ENCODE peak calls at places on chromosomes 13 and 19, in seven cellular contexts. One of them, this sample, is unnamed.

GRCh38 chr19:3098141-3098514 is 4.0 kb downstream of the GNA11 start:
- DNase-seq in foreskin fibroblast: no peak
- DNase-seq in AG09309: no peak
- DNase-seq in tibial artery: no peak
- DNase-seq in thoracic aorta: no peak
- DNase-seq in keratinocyte: no peak
- DNase-seq in left ventricle myocardium inferior: peak; percentile 57
- DNase-seq in this sample: no peak

GRCh38 chr13:63435668-63436275 is 2020.1 kb upstream of the PCDH20 start:
- DNase-seq in foreskin fibroblast: peak; percentile 100
- DNase-seq in AG09309: peak; percentile 99
- DNase-seq in tibial artery: no peak
- DNase-seq in thoracic aorta: no peak
- DNase-seq in keratinocyte: no peak
- DNase-seq in left ventricle myocardium inferior: no peak
- DNase-seq in this sample: peak; percentile 1

GRCh38 chr13:45242070-45242469 is 41.2 kb upstream of the KCTD4 start:
- DNase-seq in foreskin fibroblast: peak; percentile 25
- DNase-seq in AG09309: no peak
- DNase-seq in tibial artery: no peak
- DNase-seq in thoracic aorta: no peak
- DNase-seq in keratinocyte: no peak
- DNase-seq in left ventricle myocardium inferior: no peak
- DNase-seq in this sample: no peak

GRCh38 chr19:35264281-35265125 is 4.3 kb upstream of the USF2 start:
- DNase-seq in foreskin fibroblast: no peak
- DNase-seq in AG09309: no peak
- DNase-seq in tibial artery: no peak
- DNase-seq in thoracic aorta: no peak
- DNase-seq in keratinocyte: no peak
- DNase-seq in left ventricle myocardium inferior: no peak
- DNase-seq in this sample: no peak

GRCh38 chr13:33543089-33543459 is 257.5 kb upstream of the STARD13 start:
- DNase-seq in foreskin fibroblast: no peak
- DNase-seq in AG09309: no peak
- DNase-seq in tibial artery: no peak
- DNase-seq in thoracic aorta: no peak
- DNase-seq in keratinocyte: no peak
- DNase-seq in left ventricle myocardium inferior: no peak
- DNase-seq in this sample: no peak

GRCh38 chr13:94315188-94315587 is 164.3 kb downstream of the DCT start:
- DNase-seq in foreskin fibroblast: no peak
- DNase-seq in AG09309: no peak
- DNase-seq in tibial artery: no peak
- DNase-seq in thoracic aorta: no peak
- DNase-seq in keratinocyte: no peak
- DNase-seq in left ventricle myocardium inferior: no peak
- DNase-seq in this sample: no peak

GRCh38 chr13:89673789-89674311 is 1673.6 kb upstream of the MIR17HG start:
- DNase-seq in foreskin fibroblast: no peak
- DNase-seq in AG09309: no peak
- DNase-seq in tibial artery: no peak
- DNase-seq in thoracic aorta: no peak
- DNase-seq in keratinocyte: no peak
- DNase-seq in left ventricle myocardium inferior: no peak
- DNase-seq in this sample: no peak

GRCh38 chr19:16216744-16217670 is 19.3 kb downstream of the AP1M1 start:
- DNase-seq in foreskin fibroblast: no peak
- DNase-seq in AG09309: no peak
- DNase-seq in tibial artery: peak; percentile 15
- DNase-seq in thoracic aorta: no peak
- DNase-seq in keratinocyte: no peak
- DNase-seq in left ventricle myocardium inferior: no peak
- DNase-seq in this sample: no peak

GRCh38 chr13:83085186-83085900 is 796.9 kb downstream of the SLITRK1 start:
- DNase-seq in foreskin fibroblast: peak; percentile 29
- DNase-seq in AG09309: peak; percentile 27
- DNase-seq in tibial artery: no peak
- DNase-seq in thoracic aorta: no peak
- DNase-seq in keratinocyte: no peak
- DNase-seq in left ventricle myocardium inferior: no peak
- DNase-seq in this sample: no peak

GRCh38 chr13:52659340-52659739 is 6.7 kb downstream of the SUGT1 start:
- DNase-seq in foreskin fibroblast: no peak
- DNase-seq in AG09309: no peak
- DNase-seq in tibial artery: no peak
- DNase-seq in thoracic aorta: no peak
- DNase-seq in keratinocyte: no peak
- DNase-seq in left ventricle myocardium inferior: no peak
- DNase-seq in this sample: no peak

DNA sequence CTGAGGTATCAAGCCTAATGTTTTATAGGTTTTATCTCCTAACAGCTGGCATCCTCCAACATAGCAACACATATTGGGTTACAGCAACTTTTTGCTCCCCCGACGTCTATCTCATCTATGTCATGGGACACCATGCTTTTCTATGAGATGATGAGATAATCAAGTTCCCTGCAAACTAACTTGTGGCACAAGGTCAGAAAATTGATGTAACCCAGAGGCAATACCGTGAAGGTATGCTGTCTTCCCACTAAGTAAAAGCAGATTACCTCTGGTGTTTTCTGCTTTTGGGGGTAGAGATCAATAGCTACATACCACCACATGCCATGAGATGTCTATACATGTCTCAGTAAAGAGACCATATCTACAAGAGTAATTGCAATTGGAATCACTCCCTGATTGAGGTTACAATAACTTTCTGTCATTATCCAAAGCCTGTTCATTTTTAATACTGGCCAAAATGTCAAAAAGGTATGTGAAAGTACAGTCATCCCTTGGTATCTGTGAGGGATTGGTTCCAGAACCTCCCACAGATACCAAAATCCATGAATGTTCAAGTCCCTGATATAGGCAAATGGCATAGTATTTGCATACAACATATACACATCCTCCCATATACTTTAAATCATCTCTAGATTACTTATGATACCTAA is 131.3 kb downstream of the CYSLTR2 start:
- DNase-seq in foreskin fibroblast: no peak
- DNase-seq in AG09309: no peak
- DNase-seq in tibial artery: no peak
- DNase-seq in thoracic aorta: no peak
- DNase-seq in keratinocyte: no peak
- DNase-seq in left ventricle myocardium inferior: no peak
- DNase-seq in this sample: peak; percentile 34
- H3K4me3 ChIP-seq in foreskin fibroblast: no peak overlapping the region
- H3K4me3 ChIP-seq in AG09309: no peak overlapping the region
- H3K4me3 ChIP-seq in tibial artery: no peak overlapping the region
- H3K4me3 ChIP-seq in thoracic aorta: no peak overlapping the region
- H3K4me3 ChIP-seq in keratinocyte: no peak overlapping the region
- H3K4me3 ChIP-seq in left ventricle myocardium inferior: no peak overlapping the region
- H3K4me3 ChIP-seq in this sample: no peak overlapping the region

GRCh38 chr19:29006057-29006735 is 206.8 kb downstream of the UQCRFS1 start:
- DNase-seq in foreskin fibroblast: no peak
- DNase-seq in AG09309: peak; percentile 20
- DNase-seq in tibial artery: no peak
- DNase-seq in thoracic aorta: no peak
- DNase-seq in keratinocyte: no peak
- DNase-seq in left ventricle myocardium inferior: no peak
- DNase-seq in this sample: no peak
- H3K4me3 ChIP-seq in foreskin fibroblast: no peak overlapping the region
- H3K4me3 ChIP-seq in AG09309: no peak overlapping the region
- H3K4me3 ChIP-seq in tibial artery: no peak overlapping the region
- H3K4me3 ChIP-seq in thoracic aorta: no peak overlapping the region
- H3K4me3 ChIP-seq in keratinocyte: no peak overlapping the region
- H3K4me3 ChIP-seq in left ventricle myocardium inferior: no peak overlapping the region
- H3K4me3 ChIP-seq in this sample: no peak overlapping the region

GRCh38 chr13:42275506-42275905 is 3.6 kb downstream of the AKAP11 start:
- DNase-seq in foreskin fibroblast: no peak
- DNase-seq in AG09309: no peak
- DNase-seq in tibial artery: no peak
- DNase-seq in thoracic aorta: no peak
- DNase-seq in keratinocyte: no peak
- DNase-seq in left ventricle myocardium inferior: no peak
- DNase-seq in this sample: peak; percentile 54
- H3K4me3 ChIP-seq in foreskin fibroblast: no peak overlapping the region
- H3K4me3 ChIP-seq in AG09309: no peak overlapping the region
- H3K4me3 ChIP-seq in tibial artery: no peak overlapping the region
- H3K4me3 ChIP-seq in thoracic aorta: no peak overlapping the region
- H3K4me3 ChIP-seq in keratinocyte: no peak overlapping the region
- H3K4me3 ChIP-seq in left ventricle myocardium inferior: no peak overlapping the region
- H3K4me3 ChIP-seq in this sample: no peak overlapping the region

DNA sequence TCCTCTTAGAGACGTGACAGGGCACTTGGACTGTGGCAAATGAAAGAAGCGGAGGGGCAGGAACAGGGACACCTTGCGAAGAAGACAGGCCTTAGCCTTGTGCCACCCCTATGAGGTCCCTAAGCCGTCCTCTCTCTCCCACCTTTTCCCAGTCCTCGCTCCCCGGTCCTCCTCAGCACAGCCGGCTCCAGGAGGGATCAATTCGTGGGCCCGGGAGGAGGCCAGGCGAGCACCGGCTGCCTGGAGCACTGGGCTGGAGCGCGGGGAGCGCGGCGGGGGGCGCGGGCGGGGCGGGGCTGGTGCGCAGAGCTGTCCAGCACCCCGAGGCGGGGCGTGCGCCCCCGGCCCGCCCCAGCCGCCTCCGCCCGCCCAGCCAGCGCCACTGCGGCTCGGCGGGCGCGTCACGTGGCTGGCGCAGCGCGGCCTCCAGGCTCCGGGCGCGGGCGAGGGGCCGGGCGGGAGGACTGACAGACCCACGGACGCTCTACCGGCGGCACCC is at the start of gene LRP3:
- DNase-seq in foreskin fibroblast: no peak
- DNase-seq in AG09309: no peak
- DNase-seq in tibial artery: no peak
- DNase-seq in thoracic aorta: no peak
- DNase-seq in keratinocyte: no peak
- DNase-seq in left ventricle myocardium inferior: peak; percentile 60
- DNase-seq in this sample: peak; percentile 19
- H3K4me3 ChIP-seq in foreskin fibroblast: peak within 1 kb of the TSS; percentile 57
- H3K4me3 ChIP-seq in AG09309: peak within 1 kb of the TSS; percentile 73
- H3K4me3 ChIP-seq in tibial artery: peak within 1 kb of the TSS; percentile 62
- H3K4me3 ChIP-seq in thoracic aorta: peak within 1 kb of the TSS; percentile 84
- H3K4me3 ChIP-seq in keratinocyte: peak within 1 kb of the TSS; percentile 51
- H3K4me3 ChIP-seq in left ventricle myocardium inferior: peak within 1 kb of the TSS; percentile 75
- H3K4me3 ChIP-seq in this sample: peak within 1 kb of the TSS; percentile 71

GRCh38 chr19:9672893-9673292 is 2.0 kb downstream of the ZNF562 start:
- DNase-seq in foreskin fibroblast: no peak
- DNase-seq in AG09309: no peak
- DNase-seq in tibial artery: no peak
- DNase-seq in thoracic aorta: no peak
- DNase-seq in keratinocyte: no peak
- DNase-seq in left ventricle myocardium inferior: no peak
- DNase-seq in this sample: peak; percentile 59
- H3K4me3 ChIP-seq in foreskin fibroblast: no peak overlapping the region
- H3K4me3 ChIP-seq in AG09309: no peak overlapping the region
- H3K4me3 ChIP-seq in tibial artery: no peak overlapping the region
- H3K4me3 ChIP-seq in thoracic aorta: no peak overlapping the region
- H3K4me3 ChIP-seq in keratinocyte: no peak overlapping the region
- H3K4me3 ChIP-seq in left ventricle myocardium inferior: no peak overlapping the region
- H3K4me3 ChIP-seq in this sample: no peak overlapping the region

GRCh38 chr13:110394371-110394841 is 87.3 kb downstream of the COL4A2 start:
- DNase-seq in foreskin fibroblast: no peak
- DNase-seq in AG09309: no peak
- DNase-seq in tibial artery: no peak
- DNase-seq in thoracic aorta: no peak
- DNase-seq in keratinocyte: no peak
- DNase-seq in left ventricle myocardium inferior: no peak
- DNase-seq in this sample: peak; percentile 76

GRCh38 chr13:110397445-110397844 is 90.4 kb downstream of the COL4A2 start:
- DNase-seq in foreskin fibroblast: peak; percentile 63
- DNase-seq in AG09309: no peak
- DNase-seq in tibial artery: peak; percentile 48
- DNase-seq in thoracic aorta: no peak
- DNase-seq in keratinocyte: no peak
- DNase-seq in left ventricle myocardium inferior: no peak
- DNase-seq in this sample: no peak

GRCh38 chr13:110398564-110399507 is 91.8 kb downstream of the COL4A2 start:
- DNase-seq in foreskin fibroblast: no peak
- DNase-seq in AG09309: no peak
- DNase-seq in tibial artery: no peak
- DNase-seq in thoracic aorta: no peak
- DNase-seq in keratinocyte: no peak
- DNase-seq in left ventricle myocardium inferior: no peak
- DNase-seq in this sample: peak; percentile 99

GRCh38 chr13:110396913-110397379 is 89.9 kb downstream of the COL4A2 start:
- DNase-seq in foreskin fibroblast: peak; percentile 100
- DNase-seq in AG09309: peak; percentile 100
- DNase-seq in tibial artery: peak; percentile 98
- DNase-seq in thoracic aorta: peak; percentile 95
- DNase-seq in keratinocyte: no peak
- DNase-seq in left ventricle myocardium inferior: peak; percentile 87
- DNase-seq in this sample: peak; percentile 64

GRCh38 chr13:110396476-110396875 is 89.4 kb downstream of the COL4A2 start:
- DNase-seq in foreskin fibroblast: no peak
- DNase-seq in AG09309: no peak
- DNase-seq in tibial artery: no peak
- DNase-seq in thoracic aorta: no peak
- DNase-seq in keratinocyte: no peak
- DNase-seq in left ventricle myocardium inferior: no peak
- DNase-seq in this sample: no peak
- H3K4me3 ChIP-seq in foreskin fibroblast: no peak overlapping the region
- H3K4me3 ChIP-seq in AG09309: no peak overlapping the region
- H3K4me3 ChIP-seq in tibial artery: no peak overlapping the region
- H3K4me3 ChIP-seq in thoracic aorta: peak overlapping the region; percentile 46
- H3K4me3 ChIP-seq in keratinocyte: no peak overlapping the region
- H3K4me3 ChIP-seq in left ventricle myocardium inferior: peak overlapping the region; percentile 38
- H3K4me3 ChIP-seq in this sample: no peak overlapping the region